ENCODE peak calls at places on chromosomes 13 and 19, in ten cellular contexts. O, P, B, C, D, Q, X, L, T and Z are unnamed samples.

GRCh38 chr13:113489549-113490495 is 689 bp downstream of the DCUN1D2 start:
- DNase-seq in D (peak; percentile 54), C (no peak), Q (no peak), B (no peak), P (peak; percentile 79), O (peak; percentile 27), T (peak; percentile 16), L (peak; percentile 50), X (no peak), Z (no peak)

GRCh38 chr13:51731759-51732158 is 72.2 kb downstream of the DHRS12 start:
- DNase-seq in X (peak; percentile 40), Q (no peak), B (no peak), O (no peak), C (no peak), P (peak; percentile 80), L (no peak), T (no peak), D (no peak), Z (no peak)

GRCh38 chr19:56217039-56217949 is 15.2 kb downstream of the ZSCAN5C start:
- DNase-seq in X (peak; percentile 3), D (peak; percentile 77), B (no peak), T (no peak), O (no peak), P (peak; percentile 61), Q (peak; percentile 82), C (no peak), L (no peak), Z (no peak)

GRCh38 chr19:2083174-2083854 is 12.8 kb downstream of the MOB3A start:
- DNase-seq in D (no peak), Q (peak; percentile 73), O (peak; percentile 77), P (no peak), T (no peak), B (no peak), X (no peak), C (peak; percentile 41), L (peak; percentile 66), Z (no peak)

GRCh38 chr19:32070101-32070500 is 275.3 kb upstream of the ZNF507 start:
- DNase-seq in D (no peak), T (no peak), P (no peak), L (no peak), C (no peak), B (no peak), Q (peak; percentile 52), X (no peak), O (no peak), Z (no peak)

GRCh38 chr13:94121686-94122085 is 357.8 kb downstream of the DCT start:
- DNase-seq in C (no peak), T (peak; percentile 79), Q (no peak), P (peak; percentile 67), B (no peak), O (no peak), L (no peak), X (no peak), D (no peak), Z (peak; percentile 3)

GRCh38 chr19:6233827-6234511 is 45.8 kb downstream of the MLLT1 start:
- DNase-seq in X (no peak), D (no peak), B (no peak), C (peak; percentile 23), Q (no peak), T (peak; percentile 25), O (no peak), P (no peak), L (no peak), Z (no peak)

GRCh38 chr13:33193428-33193974 is 92.1 kb downstream of the STARD13 start:
- DNase-seq in P (no peak), C (no peak), D (peak; percentile 52), Q (no peak), X (no peak), L (no peak), O (no peak), T (no peak), B (no peak), Z (no peak)

GRCh38 chr19:35407619-35408018 is 36.8 kb downstream of the GPR42 start:
- DNase-seq in P (no peak), C (no peak), L (no peak), D (no peak), T (no peak), X (no peak), Q (peak; percentile 60), B (no peak), O (no peak), Z (no peak)

GRCh38 chr13:102872131-102872530 is 26.3 kb downstream of the ERCC5 start:
- DNase-seq in C (no peak), Q (no peak), D (no peak), X (no peak), P (no peak), B (no peak), L (no peak), T (no peak), O (no peak), Z (no peak)

GRCh38 chr19:35206855-35207254 is 21.7 kb downstream of the FAM187B start:
- DNase-seq in L (no peak), X (no peak), T (no peak), P (no peak), Q (no peak), D (no peak), O (no peak), C (no peak), B (no peak), Z (no peak)

GRCh38 chr19:23986623-23987022 is 71.9 kb downstream of the ZNF726 start:
- DNase-seq in O (no peak), Q (no peak), B (no peak), T (no peak), L (no peak), P (no peak), C (no peak), X (no peak), D (no peak), Z (no peak)

GRCh38 chr19:7862413-7862951 is 11.7 kb downstream of the PRR36 start:
- DNase-seq in Q (no peak), B (no peak), C (peak; percentile 34), O (peak; percentile 60), P (peak; percentile 56), T (peak; percentile 63), L (peak; percentile 72), D (peak; percentile 97), X (no peak), Z (no peak)

GRCh38 chr13:40228981-40229380 is 437.5 kb downstream of the FOXO1 start:
- DNase-seq in Q (no peak), X (no peak), O (no peak), C (no peak), T (no peak), P (no peak), L (no peak), B (no peak), D (no peak), Z (no peak)

GRCh38 chr19:56687036-56687435 is 15.5 kb upstream of the ZNF835 start:
- DNase-seq in Q (no peak), O (no peak), T (no peak), C (no peak), X (no peak), P (no peak), B (no peak), L (no peak), D (no peak), Z (peak; percentile 76)

GRCh38 chr19:14019100-14019499 is 8.8 kb upstream of the RLN3 start:
- DNase-seq in C (peak; percentile 74), P (no peak), D (no peak), O (no peak), Q (no peak), L (no peak), X (no peak), T (no peak), B (no peak), Z (no peak)

GRCh38 chr13:42392706-42393572 is 121.0 kb downstream of the AKAP11 start:
- DNase-seq in P (no peak), B (no peak), D (no peak), X (no peak), L (no peak), O (peak; percentile 42), C (peak; percentile 28), Q (no peak), T (peak; percentile 50), Z (peak; percentile 36)

GRCh38 chr13:46304546-46304945 is 82.5 kb downstream of the RUBCNL start:
- DNase-seq in T (no peak), C (no peak), L (no peak), D (no peak), B (no peak), X (no peak), P (no peak), Q (no peak), O (no peak), Z (no peak)

GRCh38 chr19:58021541-58022282 is 12.1 kb upstream of the ZSCAN1 start:
- DNase-seq in L (no peak), Q (peak; percentile 38), P (peak; percentile 73), B (no peak), C (no peak), T (peak; percentile 29), O (peak; percentile 23), X (peak; percentile 89), D (peak; percentile 98), Z (no peak)

GRCh38 chr13:34671136-34671535 is 270.9 kb upstream of the NBEA start:
- DNase-seq in T (no peak), C (no peak), X (peak; percentile 70), L (no peak), B (no peak), O (no peak), P (peak; percentile 12), Q (no peak), D (no peak), Z (no peak)

GRCh38 chr13:101155920-101156319 is 260.4 kb downstream of the NALCN start:
- DNase-seq in D (peak; percentile 53), C (no peak), B (no peak), L (no peak), Q (no peak), X (no peak), T (no peak), P (peak; percentile 38), O (no peak), Z (no peak)